ENCODE peak calls at places on chromosomes 6 and 20, in eight cellular contexts. U, B, H, G, L, K, A and S are unnamed samples.
A peak's percentile ranks its signal among the peaks of the same experiment; 100 is the strongest.

GRCh38 chr20:34536798-34537394 is 20.7 kb downstream of the DYNLRB1 start:
- DNase-seq in U (peak; percentile 65), B (peak; percentile 73), H (peak; percentile 45), G (peak; percentile 74), L (no peak), K (no peak), A (no peak), S (no peak)

GRCh38 chr20:16260911-16261310 is 312.3 kb downstream of the KIF16B start:
- DNase-seq in U (no peak), B (no peak), H (no peak), G (no peak), L (no peak), K (no peak), A (no peak), S (no peak)

GRCh38 chr6:2465336-2465735 is 219.9 kb upstream of the GMDS start:
- DNase-seq in U (no peak), B (no peak), H (no peak), G (no peak), L (no peak), K (no peak), A (no peak), S (no peak)

GRCh38 chr6:56356431-56356830 is 109.1 kb upstream of the COL21A1 start:
- DNase-seq in U (no peak), B (no peak), H (no peak), G (no peak), L (no peak), K (no peak), A (no peak), S (no peak)

GRCh38 chr20:11271920-11272594 is 598.3 kb upstream of the JAG1 start:
- DNase-seq in U (no peak), B (no peak), H (no peak), G (no peak), L (no peak), K (no peak), A (no peak), S (no peak)

GRCh38 chr20:31516651-31517050 is 2.4 kb downstream of the HM13 start:
- DNase-seq in U (no peak), B (no peak), H (no peak), G (no peak), L (no peak), K (no peak), A (no peak), S (no peak)

GRCh38 chr20:61480158-61480825 is 228.2 kb downstream of the CDH4 start:
- DNase-seq in U (no peak), B (no peak), H (no peak), G (no peak), L (no peak), K (no peak), A (no peak), S (no peak)

GRCh38 chr6:90677440-90677839 is 90.6 kb upstream of the MAP3K7 start:
- DNase-seq in U (no peak), B (no peak), H (no peak), G (no peak), L (no peak), K (no peak), A (no peak), S (no peak)

GRCh38 chr6:152136449-152136825 is 329.0 kb downstream of the ESR1 start:
- DNase-seq in U (no peak), B (no peak), H (no peak), G (no peak), L (peak; percentile 6), K (no peak), A (no peak), S (no peak)

GRCh38 chr20:6122873-6123649 is at the start of gene FERMT1:
- DNase-seq in U (peak; percentile 66), B (peak; percentile 68), H (peak; percentile 49), G (peak; percentile 62), L (peak; percentile 85), K (peak; percentile 86), A (no peak), S (no peak)

GRCh38 chr6:14882394-14883073 is 363.3 kb upstream of the JARID2 start:
- DNase-seq in U (no peak), B (no peak), H (no peak), G (peak; percentile 28), L (no peak), K (no peak), A (no peak), S (no peak)

GRCh38 chr6:72740135-72740534 is 118.3 kb downstream of the KCNQ5 start:
- DNase-seq in U (no peak), B (no peak), H (no peak), G (no peak), L (no peak), K (no peak), A (no peak), S (no peak)

GRCh38 chr6:135087803-135088202 is 33.2 kb upstream of the HBS1L start:
- DNase-seq in U (no peak), B (no peak), H (peak; percentile 51), G (no peak), L (peak; percentile 7), K (no peak), A (no peak), S (peak; percentile 44)

GRCh38 chr6:19303381-19303780 is 533.8 kb upstream of the ID4 start:
- DNase-seq in U (no peak), B (peak; percentile 36), H (no peak), G (no peak), L (peak; percentile 50), K (no peak), A (peak; percentile 69), S (no peak)
- H3K27ac ChIP-seq in U (peak overlapping the region; percentile 62), B (peak overlapping the region; percentile 73), H (no peak overlapping the region), G (no peak overlapping the region), L (no peak overlapping the region), K (peak overlapping the region; percentile 7), A (peak overlapping the region; percentile 67), S (no peak overlapping the region)

GRCh38 chr20:3051385-3052019 is 5.7 kb downstream of the MRPS26 start:
- DNase-seq in U (no peak), B (no peak), H (no peak), G (no peak), L (no peak), K (no peak), A (no peak), S (no peak)
- H3K27ac ChIP-seq in U (no peak overlapping the region), B (no peak overlapping the region), H (no peak overlapping the region), G (no peak overlapping the region), L (no peak overlapping the region), K (no peak overlapping the region), A (no peak overlapping the region), S (no peak overlapping the region)

GRCh38 chr20:18527836-18528235 is 20.1 kb downstream of the SEC23B start:
- DNase-seq in U (no peak), B (no peak), H (no peak), G (no peak), L (no peak), K (no peak), A (no peak), S (no peak)
- H3K27ac ChIP-seq in U (no peak overlapping the region), B (no peak overlapping the region), H (no peak overlapping the region), G (no peak overlapping the region), L (no peak overlapping the region), K (no peak overlapping the region), A (no peak overlapping the region), S (no peak overlapping the region)

GRCh38 chr6:35014341-35014740 is 125.3 kb downstream of the ANKS1A start:
- DNase-seq in U (no peak), B (no peak), H (no peak), G (no peak), L (no peak), K (no peak), A (no peak), S (no peak)

GRCh38 chr6:35011096-35012041 is 122.3 kb downstream of the ANKS1A start:
- DNase-seq in U (no peak), B (no peak), H (no peak), G (no peak), L (no peak), K (no peak), A (no peak), S (no peak)

GRCh38 chr6:35013701-35014100 is 124.6 kb downstream of the ANKS1A start:
- DNase-seq in U (no peak), B (no peak), H (no peak), G (no peak), L (no peak), K (no peak), A (no peak), S (no peak)

GRCh38 chr6:35007016-35007415 is 118.0 kb downstream of the ANKS1A start:
- DNase-seq in U (no peak), B (no peak), H (no peak), G (no peak), L (no peak), K (no peak), A (no peak), S (no peak)

GRCh38 chr6:35008858-35009257 is 119.8 kb downstream of the ANKS1A start:
- DNase-seq in U (no peak), B (no peak), H (no peak), G (no peak), L (no peak), K (no peak), A (no peak), S (no peak)
- H3K27ac ChIP-seq in U (no peak overlapping the region), B (no peak overlapping the region), H (no peak overlapping the region), G (no peak overlapping the region), L (no peak overlapping the region), K (no peak overlapping the region), A (no peak overlapping the region), S (no peak overlapping the region)

DNA sequence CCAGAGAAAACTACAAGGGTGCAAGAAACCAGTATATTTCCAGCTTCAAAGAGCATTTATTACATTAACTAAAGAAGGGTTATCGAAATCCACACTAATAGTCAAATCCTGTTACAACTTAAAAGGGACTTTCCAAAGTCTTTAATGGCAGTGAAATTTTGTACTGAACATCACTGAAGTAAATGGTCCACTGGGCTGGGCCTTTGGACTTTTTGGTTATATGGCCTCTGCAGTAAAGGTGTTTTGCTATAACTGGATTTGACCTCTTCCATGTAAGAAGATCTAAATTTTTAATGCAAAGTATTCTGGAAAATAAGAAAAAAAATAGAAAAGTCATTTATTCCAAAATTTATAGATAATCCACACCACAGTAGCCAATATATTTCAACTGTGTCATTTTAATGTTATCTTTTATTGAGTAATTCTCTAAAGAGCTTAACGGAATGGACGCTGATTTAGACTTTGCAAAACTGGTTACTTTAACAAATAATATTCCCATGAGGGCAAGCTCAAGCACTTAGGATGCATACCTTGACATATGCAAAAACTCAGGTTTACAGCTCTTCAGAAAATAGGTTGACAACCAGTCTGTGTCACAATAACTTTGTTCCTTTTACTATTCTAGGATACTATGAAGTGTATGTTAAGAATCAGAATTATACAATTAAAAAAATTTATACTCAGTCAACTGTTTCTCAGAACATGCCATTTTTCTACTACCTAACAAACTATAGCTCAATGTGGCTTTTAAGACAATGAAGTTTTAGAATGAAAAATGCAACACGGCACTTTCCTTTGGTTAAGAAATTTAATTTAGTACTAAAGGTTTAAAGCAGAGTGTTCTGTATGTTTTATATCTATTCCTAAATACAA is 7.0 kb downstream of the RBM39 start:
- DNase-seq in U (no peak), B (no peak), H (no peak), G (no peak), L (no peak), K (no peak), A (no peak), S (no peak)
- H3K27ac ChIP-seq in U (no peak overlapping the region), B (peak overlapping the region; percentile 99), H (no peak overlapping the region), G (no peak overlapping the region), L (no peak overlapping the region), K (no peak overlapping the region), A (no peak overlapping the region), S (no peak overlapping the region)